ENCODE peak calls at places on chromosomes 13 and 19, in five cellular contexts. G is AG08395; Y is islet precursor cell; U is GM13977; M is stimulated activated CD4-positive, alpha-beta T cell treated with anti-CD3 and anti-CD28 coated beads, Interleukin-4, amount 100 ng/mL, for 4 hours. B is an unnamed sample.

GRCh38 chr19:17829855-17830566 is 8.7 kb upstream of the INSL3 start:
- DNase-seq in U (no peak), Y (peak; percentile 94), G (peak; percentile 48), M (no peak), B (no peak)

GRCh38 chr13:35856721-35857346 is 274.3 kb downstream of the DCLK1 start:
- DNase-seq in U (no peak), Y (no peak), M (no peak), G (no peak), B (no peak)

GRCh38 chr13:43664700-43665191 is 122.0 kb downstream of the ENOX1 start:
- DNase-seq in G (peak; percentile 55), U (no peak), Y (peak; percentile 66), M (no peak), B (peak; percentile 85)

GRCh38 chr19:18519962-18520847 is 1.7 kb downstream of the ELL start:
- DNase-seq in U (peak; percentile 63), G (peak; percentile 76), Y (peak; percentile 95), M (peak; percentile 57), B (peak; percentile 75)

GRCh38 chr13:44474122-44474910 is 100.7 kb downstream of the SERP2 start:
- DNase-seq in Y (no peak), G (no peak), U (no peak), M (no peak), B (peak; percentile 36)

GRCh38 chr19:41940443-41941409 is 12.5 kb upstream of the ERFL start:
- DNase-seq in G (no peak), U (peak; percentile 56), M (peak; percentile 36), Y (no peak), B (peak; percentile 49)

GRCh38 chr19:39137131-39137530 is 11.5 kb downstream of the PAK4 start:
- DNase-seq in G (no peak), Y (no peak), M (no peak), U (no peak), B (no peak)

GRCh38 chr13:80341771-80342271 is 895 bp upstream of the SPRY2 start:
- DNase-seq in G (no peak), Y (peak; percentile 83), M (no peak), U (peak; percentile 36), B (peak; percentile 90)

GRCh38 chr13:111315347-111315995 is 5.0 kb upstream of the TEX29 start:
- DNase-seq in M (no peak), G (no peak), U (no peak), Y (no peak), B (peak; percentile 85)

GRCh38 chr19:50667759-50668231 is 18.6 kb downstream of the C19orf81 start:
- DNase-seq in G (no peak), U (no peak), M (no peak), Y (no peak), B (no peak)

GRCh38 chr19:17335575-17335974 is 920 bp upstream of the ANO8 start:
- DNase-seq in G (no peak), M (no peak), Y (no peak), U (no peak), B (no peak)

GRCh38 chr13:95426631-95427030 is 125.4 kb upstream of the ABCC4 start:
- DNase-seq in Y (no peak), U (no peak), G (no peak), M (no peak), B (no peak)

GRCh38 chr19:54190942-54191670 is at the start of gene TSEN34:
- DNase-seq in Y (peak; percentile 92), M (peak; percentile 84), U (peak; percentile 86), G (peak; percentile 76), B (peak; percentile 83)

GRCh38 chr19:14544977-14545715 is 15.8 kb downstream of the TECR start:
- DNase-seq in G (no peak), M (no peak), Y (no peak), U (no peak), B (peak; percentile 65)

GRCh38 chr19:30430206-30430734 is 58.1 kb downstream of the ZNF536 start:
- DNase-seq in Y (no peak), G (no peak), M (no peak), U (no peak), B (no peak)

GRCh38 chr13:26561636-26562537 is 4.4 kb downstream of the WASF3 start:
- DNase-seq in G (peak; percentile 64), U (no peak), Y (peak; percentile 56), M (no peak), B (no peak)

B was measured in SJCRH30.